ENCODE peak calls at places on chromosomes 12 and 14, in four cellular contexts. V is A549, M is SK-N-SH, Z is WTC11. O is an unnamed sample.

GRCh38 chr12:102769323-102769916 is 147.6 kb downstream of the PAH start:
- DNase-seq in Z (peak; percentile 66), M (peak; percentile 25), V (peak; percentile 71), O (peak; percentile 58)

GRCh38 chr12:130351331-130351730 is 13.6 kb downstream of the PIWIL1 start:
- DNase-seq in Z (no peak), M (no peak), V (no peak), O (no peak)

GRCh38 chr14:22837059-22837749 is 819 bp downstream of the MMP14 start:
- DNase-seq in V (no peak), M (peak; percentile 62), Z (peak; percentile 55), O (peak; percentile 63)

GRCh38 chr14:99447739-99448138 is 32.9 kb downstream of the SETD3 start:
- DNase-seq in Z (no peak), V (no peak), M (no peak), O (no peak)

GRCh38 chr12:76558684-76559276 is 791 bp downstream of the OSBPL8 start:
- DNase-seq in Z (peak; percentile 44), V (peak; percentile 30), M (peak; percentile 51), O (peak; percentile 44)

GRCh38 chr12:116818341-116818856 is 62.8 kb downstream of the HRK start:
- DNase-seq in V (no peak), M (peak; percentile 27), Z (no peak), O (peak; percentile 23)

GRCh38 chr14:105076296-105076804 is 11.1 kb upstream of the GPR132 start:
- DNase-seq in M (no peak), Z (no peak), V (no peak), O (no peak)

GRCh38 chr12:111467862-111468245 is 62.1 kb downstream of the SH2B3 start:
- DNase-seq in M (no peak), V (no peak), Z (no peak), O (peak; percentile 70)

GRCh38 chr14:105844047-105844630 is 317.8 kb downstream of the TMEM121 start:
- DNase-seq in M (no peak), V (no peak), Z (no peak), O (no peak)

GRCh38 chr12:18700254-18700653 is 37.6 kb downstream of the PLCZ1 start:
- DNase-seq in Z (no peak), V (no peak), M (peak; percentile 1), O (peak; percentile 96)

GRCh38 chr12:88305491-88305890 is 163.4 kb downstream of the TMTC3 start:
- DNase-seq in Z (no peak), M (no peak), V (no peak), O (no peak)

GRCh38 chr14:88870777-88871176 is 46.3 kb downstream of the TTC8 start:
- DNase-seq in M (no peak), V (no peak), Z (no peak), O (no peak)

GRCh38 chr12:75954076-75954475 is 77.5 kb downstream of the PHLDA1 start:
- DNase-seq in M (no peak), V (peak; percentile 94), Z (no peak), O (peak; percentile 97)

GRCh38 chr14:60212503-60213371 is 36.3 kb upstream of the PPM1A start:
- DNase-seq in Z (no peak), M (no peak), V (no peak), O (no peak)

GRCh38 chr14:85732031-85732430 is 202.1 kb downstream of the FLRT2 start:
- DNase-seq in M (no peak), Z (no peak), V (no peak), O (no peak)

DNA sequence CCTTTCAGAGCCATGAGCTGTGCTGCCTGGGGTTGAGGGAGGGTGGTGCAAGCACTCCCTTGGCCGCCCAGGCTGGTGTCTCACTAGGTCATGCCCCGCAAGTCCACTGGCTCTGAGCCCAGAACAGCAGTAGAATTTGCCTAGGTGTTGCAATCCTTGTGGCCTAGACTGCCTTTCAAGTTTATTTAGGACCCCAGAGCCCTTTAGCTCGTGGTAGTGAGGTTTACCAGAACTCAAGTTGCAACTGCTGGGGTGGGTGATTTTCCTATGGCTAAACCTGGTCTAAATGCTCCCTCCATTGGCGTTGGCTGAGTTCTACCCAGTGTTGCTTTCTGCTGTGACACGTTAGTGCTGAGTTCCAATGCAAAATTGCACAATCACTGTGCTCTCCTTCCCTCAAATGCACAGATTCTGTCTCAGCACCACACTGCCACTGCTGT is 287.2 kb downstream of the BCAT1 start:
- DNase-seq in Z (no peak), V (no peak), M (no peak), O (peak; percentile 80)
- TF ChIP-seq USF2 in Z (no peak), V (no peak), M (no peak), O (no peak)

GRCh38 chr12:52058631-52059324 is 7.5 kb downstream of the NR4A1 start:
- DNase-seq in V (peak; percentile 74), Z (no peak), M (no peak), O (peak; percentile 54)
- TF ChIP-seq USF2 in V (no peak), Z (no peak), M (no peak), O (no peak)

DNA sequence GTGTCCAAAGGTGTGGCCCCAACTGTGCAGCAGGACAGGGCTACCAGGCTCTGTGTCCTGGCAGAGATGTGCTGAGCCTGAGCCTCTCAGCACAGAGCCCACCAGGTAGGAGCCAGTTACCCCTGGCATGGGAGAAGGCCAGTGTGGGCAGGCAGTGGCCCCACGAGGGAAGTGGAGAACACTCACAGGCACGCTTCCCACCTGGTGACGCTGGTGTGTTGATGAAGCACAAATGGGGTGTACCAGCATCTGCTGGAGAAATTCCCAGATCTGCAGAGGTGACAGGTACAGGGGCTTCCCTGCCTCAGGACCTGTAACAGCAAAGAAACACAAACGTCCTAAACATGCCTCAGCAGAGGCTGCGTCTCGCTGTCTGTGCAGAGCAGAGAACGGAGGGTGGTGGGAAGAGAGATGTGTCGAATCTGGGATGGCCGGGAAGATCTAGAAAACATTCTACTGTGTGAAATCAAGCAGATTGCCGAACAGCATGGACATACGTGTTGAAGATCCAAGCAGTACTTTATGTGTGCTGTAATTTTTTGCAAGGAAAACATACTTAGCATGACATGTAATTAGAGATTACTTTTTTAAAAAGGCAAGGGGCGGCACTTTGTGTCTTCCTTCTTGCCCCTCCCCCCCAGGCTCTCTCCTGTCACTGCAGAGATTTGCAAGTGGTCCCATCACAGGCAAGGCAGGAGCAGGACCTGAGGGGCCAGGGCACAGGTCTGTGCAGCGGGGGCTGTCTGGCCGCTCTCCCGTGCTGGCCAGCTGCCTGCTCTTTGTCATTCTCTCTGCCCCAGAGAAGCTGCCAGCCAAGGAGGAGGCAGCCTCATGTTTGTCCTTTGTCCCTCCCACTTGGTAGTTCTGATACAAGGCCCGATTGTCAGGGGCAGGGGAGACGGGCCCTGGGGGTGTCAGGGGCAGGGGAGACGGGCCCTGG is 17.3 kb downstream of the HIP1R start:
- DNase-seq in Z (no peak), M (peak; percentile 90), V (no peak), O (no peak)
- TF ChIP-seq USF2 in Z (no peak), M (no peak), V (no peak), O (no peak)

GRCh38 chr14:73742520-73743238 is 28.5 kb upstream of the PNMA1 start:
- DNase-seq in Z (no peak), V (no peak), M (no peak), O (no peak)
- TF ChIP-seq USF2 in Z (no peak), V (no peak), M (no peak), O (no peak)

DNA sequence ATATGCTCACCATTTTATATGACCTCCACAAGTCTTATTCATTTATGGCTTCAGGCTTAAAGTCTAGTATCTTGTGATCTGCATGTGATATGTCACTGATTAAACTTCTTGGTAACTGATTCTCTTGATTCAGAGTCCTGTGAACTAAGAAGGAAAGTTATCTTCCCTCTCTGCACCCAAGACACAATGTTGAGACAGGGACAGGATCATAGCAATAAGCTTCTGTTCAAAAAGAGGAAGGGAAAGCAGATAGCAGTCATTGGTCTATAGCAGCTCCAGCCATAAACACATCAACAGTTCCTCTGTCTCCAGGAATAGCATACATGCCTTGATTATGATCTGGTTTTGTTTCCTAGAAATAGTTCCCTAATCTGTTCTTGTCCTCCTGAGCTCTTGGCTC is 103.1 kb downstream of the UNC79 start:
- DNase-seq in Z (no peak), V (no peak), M (no peak), O (no peak)
- TF ChIP-seq USF2 in Z (no peak), V (no peak), M (no peak), O (no peak)

O was measured in IMR-90.